ENCODE peak calls at places on chromosomes 4 and X, in six cellular contexts. I, V, Z, X, E and A are unnamed samples.

GRCh38 chrX:16586371-16587112 is 63.4 kb upstream of the S100G start:
- DNase-seq in I (no peak), V (no peak), Z (no peak), X (no peak), E (no peak), A (no peak)

GRCh38 chr4:76704133-76704881 is 193.6 kb downstream of the SOWAHB start:
- DNase-seq in I (peak), V (no peak), Z (no peak), X (no peak), E (no peak), A (no peak)

GRCh38 chr4:162075691-162076090 is 88.1 kb downstream of the FSTL5 start:
- DNase-seq in I (no peak), V (no peak), Z (no peak), X (no peak), E (no peak), A (no peak)

GRCh38 chr4:139672215-139672614 is 6.6 kb downstream of the MGST2 start:
- DNase-seq in I (no peak), V (no peak), Z (no peak), X (no peak), E (no peak), A (no peak)

GRCh38 chrX:22060451-22060940 is 28.4 kb downstream of the PHEX start:
- DNase-seq in I (peak), V (no peak), Z (no peak), X (no peak), E (no peak), A (no peak)

GRCh38 chr4:120066182-120066524 is 495 bp downstream of the MAD2L1 start:
- DNase-seq in I (no peak), V (no peak), Z (no peak), X (no peak), E (no peak), A (no peak)

GRCh38 chr4:162683659-162684370 is 482.9 kb downstream of the NAF1 start:
- DNase-seq in I (peak), V (no peak), Z (no peak), X (no peak), E (no peak), A (no peak)

GRCh38 chrX:20362268-20363002 is 95.7 kb upstream of the RPS6KA3 start:
- DNase-seq in I (peak), V (no peak), Z (no peak), X (no peak), E (no peak), A (no peak)

GRCh38 chrX:14916017-14916674 is 42.9 kb downstream of the MOSPD2 start:
- DNase-seq in I (peak), V (no peak), Z (no peak), X (no peak), E (no peak), A (no peak)

GRCh38 chr4:11232004-11232403 is 196.7 kb downstream of the HS3ST1 start:
- DNase-seq in I (peak), V (no peak), Z (no peak), X (no peak), E (no peak), A (no peak)

GRCh38 chr4:22356996-22357596 is 158.8 kb downstream of the ADGRA3 start:
- DNase-seq in I (peak), V (no peak), Z (no peak), X (no peak), E (no peak), A (no peak)

GRCh38 chr4:73446336-73446938 is 10.4 kb downstream of the AFP start:
- DNase-seq in I (peak), V (no peak), Z (no peak), X (peak), E (no peak), A (no peak)

GRCh38 chr4:136319789-136320470 is 1212.4 kb downstream of the PCDH18 start:
- DNase-seq in I (no peak), V (no peak), Z (no peak), X (no peak), E (no peak), A (no peak)

GRCh38 chrX:134883134-134883700 is 107.6 kb upstream of the SMIM10 start:
- DNase-seq in I (no peak), V (no peak), Z (no peak), X (no peak), E (no peak), A (no peak)

GRCh38 chr4:42282081-42282901 is 115.0 kb upstream of the SHISA3 start:
- DNase-seq in I (peak), V (peak), Z (peak), X (peak), E (peak), A (no peak)

GRCh38 chr4:147943159-147943638 is 211.3 kb downstream of the ARHGAP10 start:
- DNase-seq in I (no peak), V (no peak), Z (no peak), X (no peak), E (no peak), A (no peak)

GRCh38 chrX:120660638-120661037 is 30.8 kb upstream of the C1GALT1C1 start:
- DNase-seq in I (no peak), V (no peak), Z (no peak), X (no peak), E (no peak), A (no peak)

GRCh38 chr4:42293967-42294822 is 103.1 kb upstream of the SHISA3 start:
- DNase-seq in I (no peak), V (no peak), Z (no peak), X (no peak), E (no peak), A (no peak)

GRCh38 chr4:28225005-28225404 is 1364.4 kb downstream of the STIM2 start:
- DNase-seq in I (peak), V (no peak), Z (no peak), X (no peak), E (no peak), A (no peak)

GRCh38 chr4:90226734-90227133 is 99.5 kb downstream of the CCSER1 start:
- DNase-seq in I (no peak), V (no peak), Z (no peak), X (no peak), E (no peak), A (no peak)

GRCh38 chr4:10750714-10751113 is 66.1 kb upstream of the CLNK start:
- DNase-seq in I (no peak), V (no peak), Z (no peak), X (no peak), E (no peak), A (no peak)

GRCh38 chr4:180304321-180304720 is 1938.9 kb upstream of the TENM3 start:
- DNase-seq in I (no peak), V (no peak), Z (no peak), X (no peak), E (no peak), A (no peak)

GRCh38 chr4:82630079-82630478 is 68.3 kb upstream of the TMEM150C start:
- DNase-seq in I (no peak), V (no peak), Z (no peak), X (no peak), E (no peak), A (no peak)

GRCh38 chrX:7170903-7171302 is 22.9 kb upstream of the PUDP start:
- DNase-seq in I (peak), V (no peak), Z (no peak), X (no peak), E (no peak), A (no peak)

GRCh38 chrX:102599950-102600579 is 750 bp downstream of the ARMCX5 start:
- DNase-seq in I (peak), V (no peak), Z (no peak), X (no peak), E (no peak), A (no peak)

DNA sequence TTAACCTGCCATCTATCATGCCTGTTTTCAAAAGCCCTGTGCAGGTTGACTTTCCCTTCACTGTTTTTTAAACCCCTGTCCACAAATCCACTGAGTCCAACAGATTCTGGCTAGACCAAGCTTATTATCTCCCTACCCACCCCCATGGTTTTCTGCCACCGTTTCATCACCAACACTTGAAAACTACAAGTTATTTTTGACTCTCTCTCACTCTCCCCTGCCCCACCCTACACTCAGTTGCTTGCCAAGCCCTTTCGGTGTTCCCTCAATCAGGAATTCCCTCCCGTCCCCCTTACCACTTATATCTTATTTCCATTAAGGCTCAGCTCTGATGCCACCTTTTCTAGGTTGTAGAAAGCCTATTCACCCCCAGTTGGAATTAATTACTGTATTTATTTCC is 29.7 kb downstream of the ATG4A start:
- DNase-seq in I (no peak), V (peak), Z (no peak), X (no peak), E (no peak), A (no peak)
- H3K4me3 ChIP-seq in I (no peak), V (no peak), Z (no peak), X (no peak), E (no peak), A (no peak)

GRCh38 chr4:169175035-169175434 is 95.7 kb downstream of the SH3RF1 start:
- DNase-seq in I (no peak), V (no peak), Z (no peak), X (no peak), E (no peak), A (no peak)

GRCh38 chr4:169184236-169184635 is 86.5 kb downstream of the SH3RF1 start:
- DNase-seq in I (no peak), V (no peak), Z (no peak), X (no peak), E (no peak), A (no peak)

GRCh38 chr4:169183581-169183980 is 87.2 kb downstream of the SH3RF1 start:
- DNase-seq in I (no peak), V (no peak), Z (no peak), X (no peak), E (no peak), A (no peak)

GRCh38 chr4:169184686-169185085 is 86.1 kb downstream of the SH3RF1 start:
- DNase-seq in I (no peak), V (no peak), Z (no peak), X (no peak), E (no peak), A (no peak)

DNA sequence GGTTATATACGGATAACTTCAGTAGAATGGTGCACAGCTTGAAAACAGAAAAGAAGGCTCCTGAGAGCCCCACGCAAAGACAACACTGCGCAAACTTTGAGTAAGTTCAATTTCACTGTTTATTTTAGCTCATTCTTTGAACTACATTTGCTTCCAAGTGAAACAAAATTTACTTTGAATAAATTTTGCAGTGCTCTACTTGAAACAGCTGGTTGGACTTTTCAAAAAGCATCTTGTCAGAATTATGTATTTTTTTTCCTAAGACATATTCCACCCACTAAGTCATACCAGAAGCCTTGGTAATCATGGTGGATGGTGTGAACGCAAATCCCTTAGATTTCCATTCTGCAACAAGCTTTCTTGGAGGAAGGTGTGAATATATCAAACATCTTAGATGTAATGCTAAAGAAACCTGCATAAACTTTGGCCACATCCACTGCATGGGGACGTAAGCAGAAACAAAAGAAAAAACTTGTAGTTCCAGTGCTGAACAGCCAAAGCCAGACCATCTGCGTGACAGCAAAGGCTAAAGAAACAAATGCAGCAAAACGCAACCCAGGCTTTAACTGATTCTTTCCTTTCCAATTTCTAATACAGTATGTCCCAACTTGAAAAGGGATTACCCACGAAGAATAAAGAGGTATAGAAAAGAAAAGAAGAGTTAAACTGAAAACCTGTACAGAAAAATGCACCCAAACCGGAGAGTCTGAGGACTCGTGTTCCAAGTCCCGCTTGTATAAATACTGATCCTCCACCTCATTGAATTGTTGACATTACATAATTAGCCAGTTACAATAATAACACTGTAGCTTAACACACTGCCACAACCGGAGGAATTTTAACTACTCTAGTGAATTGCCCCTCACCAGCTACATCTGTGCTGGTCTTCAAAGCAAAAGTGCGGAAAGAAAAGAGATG is 90.9 kb downstream of the SH3RF1 start:
- DNase-seq in I (no peak), V (no peak), Z (no peak), X (no peak), E (no peak), A (no peak)
- H3K4me3 ChIP-seq in I (no peak), V (no peak), Z (no peak), X (no peak), E (no peak), A (no peak)

DNA sequence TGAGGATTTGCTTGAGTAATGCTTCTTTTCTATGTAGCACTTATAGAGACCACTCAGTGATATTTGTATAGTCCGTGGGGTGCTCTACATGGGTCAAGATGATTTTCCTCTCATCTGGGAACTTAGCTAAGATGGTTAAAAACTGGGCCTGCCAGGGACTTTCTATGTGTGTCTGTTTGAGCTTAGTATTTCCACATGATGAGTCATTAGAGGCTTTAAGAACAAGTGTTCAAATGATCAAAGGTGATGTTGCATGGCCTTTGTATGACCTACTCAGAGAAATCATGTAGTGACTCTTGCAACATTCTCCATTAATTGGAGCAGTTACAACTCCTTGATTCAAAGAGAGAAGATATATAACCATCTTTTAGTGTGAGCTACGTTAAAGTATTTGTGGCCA is 1480.5 kb upstream of the IGFBP7 start:
- DNase-seq in I (no peak), V (no peak), Z (no peak), X (no peak), E (no peak), A (no peak)
- H3K4me3 ChIP-seq in I (no peak), V (no peak), Z (no peak), X (no peak), E (no peak), A (no peak)

DNA sequence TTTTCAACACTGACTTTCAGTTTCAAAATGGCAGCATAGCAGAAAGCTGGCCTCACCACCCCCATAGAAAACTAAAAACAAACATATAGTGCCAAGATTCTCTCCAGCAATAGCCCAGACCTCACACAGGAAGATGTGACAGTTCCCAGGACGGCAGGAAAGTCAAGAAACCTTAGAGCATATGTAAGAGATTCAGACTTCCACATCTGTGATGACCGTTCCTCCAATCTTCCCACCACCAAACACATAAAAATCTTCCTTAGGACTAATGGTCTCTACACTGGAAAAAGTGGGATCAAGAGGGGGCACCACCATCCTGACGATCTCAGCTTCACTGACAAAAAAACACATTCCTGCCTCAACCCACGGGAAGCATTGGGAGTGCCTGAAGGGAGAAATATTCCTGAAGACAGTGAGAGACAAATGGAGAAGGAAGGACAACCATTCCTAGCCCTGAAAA is 134.1 kb upstream of the CPXCR1 start:
- DNase-seq in I (peak), V (no peak), Z (no peak), X (no peak), E (no peak), A (no peak)
- H3K4me3 ChIP-seq in I (no peak), V (no peak), Z (no peak), X (no peak), E (no peak), A (no peak)

DNA sequence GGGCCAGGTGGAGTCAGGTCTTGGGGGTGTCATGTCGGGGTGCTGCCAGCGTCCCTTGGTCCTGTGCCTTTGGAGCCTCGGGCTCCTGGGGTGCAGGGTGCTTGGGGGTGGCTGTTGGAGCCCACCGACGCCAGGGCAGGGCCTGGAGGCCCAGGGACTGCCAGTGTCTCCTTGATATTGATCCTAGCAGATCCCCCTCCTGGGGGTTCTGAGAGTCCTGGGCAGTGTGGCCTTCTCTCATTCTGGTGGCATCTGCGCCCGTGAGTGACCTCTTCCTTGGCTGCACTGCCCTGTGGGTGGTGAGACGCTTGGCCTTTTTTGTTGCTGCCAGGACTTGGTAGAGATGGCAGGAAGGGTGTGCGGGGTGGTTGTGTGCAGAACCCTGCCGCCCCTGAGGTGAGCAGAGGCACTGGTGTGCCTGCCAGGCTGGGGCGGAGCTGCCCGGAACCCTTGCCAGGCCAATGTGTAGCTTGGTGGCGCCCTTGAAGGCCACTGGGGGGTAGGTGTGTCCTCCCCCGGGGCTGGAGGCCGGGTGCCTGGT is 7.0 kb downstream of the NAT8L start:
- DNase-seq in I (no peak), V (no peak), Z (no peak), X (no peak), E (no peak), A (peak)
- H3K4me3 ChIP-seq in I (no peak), V (no peak), Z (no peak), X (no peak), E (no peak), A (no peak)

DNA sequence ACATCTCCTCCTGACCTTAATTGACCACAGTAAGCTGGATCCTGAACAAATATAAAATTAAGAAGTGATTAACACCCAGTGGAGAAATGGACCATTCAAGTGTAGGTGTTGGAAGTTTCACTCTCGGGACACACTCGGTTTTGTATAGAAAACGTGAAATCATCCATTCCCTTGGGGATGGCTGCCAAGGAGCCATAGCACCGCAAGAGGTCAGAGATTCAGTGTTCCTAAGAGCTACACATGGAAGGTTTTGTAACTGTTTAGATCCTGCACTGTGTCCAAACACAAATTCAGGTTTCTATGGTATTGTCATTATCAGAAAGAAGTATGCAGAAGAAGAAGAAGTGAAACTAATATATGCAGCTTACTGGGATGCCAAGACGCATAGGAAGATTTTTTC is 281.0 kb downstream of the LDB2 start:
- DNase-seq in I (peak), V (no peak), Z (no peak), X (no peak), E (no peak), A (no peak)
- H3K4me3 ChIP-seq in I (no peak), V (no peak), Z (no peak), X (no peak), E (peak), A (no peak)

DNA sequence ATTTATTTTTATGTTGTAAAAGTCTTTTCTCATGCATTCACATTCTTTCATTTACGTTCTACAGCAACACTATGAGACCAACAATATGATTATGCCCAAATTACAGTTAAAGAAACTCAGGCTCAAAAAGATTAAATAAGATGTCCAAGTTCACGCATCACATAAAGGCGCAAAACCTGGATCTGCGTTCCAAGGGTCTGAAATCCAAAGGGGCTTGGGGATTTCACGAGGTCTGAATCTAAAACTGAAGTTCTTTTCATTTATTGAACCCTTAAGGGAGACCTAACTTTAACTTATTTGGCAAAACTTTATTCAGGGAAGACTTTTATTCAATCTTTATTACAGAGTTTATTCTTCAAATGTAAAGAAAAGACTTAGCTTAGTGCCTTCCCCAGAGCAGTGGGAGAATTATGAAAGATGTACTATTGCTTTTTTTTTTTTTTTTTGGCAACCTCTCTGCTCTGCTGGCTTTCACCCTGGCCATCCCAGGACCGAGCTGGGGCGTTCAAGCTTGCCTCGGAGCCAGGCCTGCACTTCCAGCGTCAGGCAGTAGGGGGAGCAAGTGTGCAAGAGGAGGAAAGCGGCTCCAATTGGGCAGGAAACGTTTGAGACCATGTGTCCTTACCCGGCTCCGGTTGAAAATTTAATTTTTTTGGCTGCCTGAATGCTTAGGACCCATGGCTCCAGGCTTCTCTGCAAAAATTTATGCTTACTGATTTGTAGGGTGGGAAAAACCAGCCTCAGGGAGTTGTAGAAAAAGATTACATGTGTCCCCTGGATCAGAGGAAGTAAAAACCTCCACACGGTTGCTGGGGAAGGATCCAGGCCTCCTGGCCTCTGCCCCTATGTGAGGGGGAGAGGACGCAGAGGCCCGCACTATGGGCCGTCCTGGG is 344.3 kb upstream of the KLF3 start:
- DNase-seq in I (peak), V (peak), Z (peak), X (peak), E (peak), A (peak)
- H3K4me3 ChIP-seq in I (no peak), V (peak), Z (peak), X (peak), E (no peak), A (peak)

GRCh38 chrX:132412208-132412607 is 76.6 kb downstream of the MBNL3 start:
- DNase-seq in I (no peak), V (no peak), Z (no peak), X (no peak), E (no peak), A (no peak)
- H3K4me3 ChIP-seq in I (no peak), V (no peak), Z (no peak), X (no peak), E (no peak), A (no peak)